ENCODE peak calls at places on chromosome 15, in nine cellular contexts. One of them, this sample, is unnamed.

GRCh38 chr15:26690778-26691177 is 82.1 kb downstream of the GABRB3 start:
- DNase-seq in HCT116: no peak
- DNase-seq in fibroblast of lung: no peak
- DNase-seq in tibial artery: no peak
- DNase-seq in WERI-Rb-1: no peak
- DNase-seq in endodermal cell: no peak
- DNase-seq in heart right ventricle: no peak
- DNase-seq in Peyer's patch: no peak
- DNase-seq in psoas muscle: no peak
- DNase-seq in this sample: no peak

GRCh38 chr15:75193272-75193671 is 8.4 kb upstream of the C15orf39 start:
- DNase-seq in HCT116: no peak
- DNase-seq in fibroblast of lung: no peak
- DNase-seq in tibial artery: no peak
- DNase-seq in WERI-Rb-1: no peak
- DNase-seq in endodermal cell: peak; percentile 69
- DNase-seq in heart right ventricle: no peak
- DNase-seq in Peyer's patch: no peak
- DNase-seq in psoas muscle: no peak
- DNase-seq in this sample: no peak

GRCh38 chr15:65595960-65596359 is 15.0 kb downstream of the INTS14 start:
- DNase-seq in HCT116: no peak
- DNase-seq in fibroblast of lung: no peak
- DNase-seq in tibial artery: no peak
- DNase-seq in WERI-Rb-1: peak; percentile 18
- DNase-seq in endodermal cell: no peak
- DNase-seq in heart right ventricle: no peak
- DNase-seq in Peyer's patch: no peak
- DNase-seq in psoas muscle: no peak
- DNase-seq in this sample: no peak

GRCh38 chr15:66907826-66908502 is 157.4 kb upstream of the SMAD3 start:
- DNase-seq in HCT116: no peak
- DNase-seq in fibroblast of lung: no peak
- DNase-seq in tibial artery: peak; percentile 73
- DNase-seq in WERI-Rb-1: no peak
- DNase-seq in endodermal cell: peak; percentile 40
- DNase-seq in heart right ventricle: peak; percentile 44
- DNase-seq in Peyer's patch: peak; percentile 60
- DNase-seq in psoas muscle: peak; percentile 64
- DNase-seq in this sample: no peak

GRCh38 chr15:84023636-84024035 is 211.9 kb upstream of the GOLGA6L4 start:
- DNase-seq in HCT116: peak; percentile 28
- DNase-seq in fibroblast of lung: peak; percentile 63
- DNase-seq in tibial artery: no peak
- DNase-seq in WERI-Rb-1: peak; percentile 56
- DNase-seq in endodermal cell: peak; percentile 68
- DNase-seq in heart right ventricle: peak; percentile 24
- DNase-seq in Peyer's patch: no peak
- DNase-seq in psoas muscle: no peak
- DNase-seq in this sample: peak; percentile 34

GRCh38 chr15:67186226-67186649 is 68.2 kb downstream of the AAGAB start:
- DNase-seq in HCT116: no peak
- DNase-seq in fibroblast of lung: no peak
- DNase-seq in tibial artery: peak; percentile 75
- DNase-seq in WERI-Rb-1: no peak
- DNase-seq in endodermal cell: no peak
- DNase-seq in heart right ventricle: peak; percentile 83
- DNase-seq in Peyer's patch: no peak
- DNase-seq in psoas muscle: peak; percentile 88
- DNase-seq in this sample: no peak

GRCh38 chr15:41465822-41466421 is 27.8 kb upstream of the ITPKA start:
- DNase-seq in HCT116: peak; percentile 45
- DNase-seq in fibroblast of lung: peak; percentile 84
- DNase-seq in tibial artery: no peak
- DNase-seq in WERI-Rb-1: peak; percentile 16
- DNase-seq in endodermal cell: no peak
- DNase-seq in heart right ventricle: no peak
- DNase-seq in Peyer's patch: no peak
- DNase-seq in psoas muscle: no peak
- DNase-seq in this sample: peak; percentile 64

GRCh38 chr15:60793656-60794055 is 314.7 kb upstream of the ICE2 start:
- DNase-seq in HCT116: no peak
- DNase-seq in fibroblast of lung: no peak
- DNase-seq in tibial artery: no peak
- DNase-seq in WERI-Rb-1: peak; percentile 52
- DNase-seq in endodermal cell: no peak
- DNase-seq in heart right ventricle: no peak
- DNase-seq in Peyer's patch: no peak
- DNase-seq in psoas muscle: no peak
- DNase-seq in this sample: no peak

GRCh38 chr15:67843571-67844387 is 3.9 kb upstream of the RNU6-1 start:
- DNase-seq in HCT116: no peak
- DNase-seq in fibroblast of lung: no peak
- DNase-seq in tibial artery: no peak
- DNase-seq in WERI-Rb-1: peak; percentile 70
- DNase-seq in endodermal cell: peak; percentile 85
- DNase-seq in heart right ventricle: no peak
- DNase-seq in Peyer's patch: no peak
- DNase-seq in psoas muscle: no peak
- DNase-seq in this sample: no peak

GRCh38 chr15:82081904-82082810 is 36.3 kb upstream of the MEX3B start:
- DNase-seq in HCT116: no peak
- DNase-seq in fibroblast of lung: peak; percentile 86
- DNase-seq in tibial artery: no peak
- DNase-seq in WERI-Rb-1: peak; percentile 18
- DNase-seq in endodermal cell: peak; percentile 83
- DNase-seq in heart right ventricle: no peak
- DNase-seq in Peyer's patch: no peak
- DNase-seq in psoas muscle: no peak
- DNase-seq in this sample: no peak

GRCh38 chr15:74531144-74531811 is 9.7 kb upstream of the ARID3B start:
- DNase-seq in HCT116: no peak
- DNase-seq in fibroblast of lung: peak; percentile 69
- DNase-seq in tibial artery: no peak
- DNase-seq in WERI-Rb-1: no peak
- DNase-seq in endodermal cell: peak; percentile 77
- DNase-seq in heart right ventricle: no peak
- DNase-seq in Peyer's patch: no peak
- DNase-seq in psoas muscle: no peak
- DNase-seq in this sample: no peak

GRCh38 chr15:65818927-65819562 is 27.0 kb upstream of the DENND4A start:
- DNase-seq in HCT116: no peak
- DNase-seq in fibroblast of lung: no peak
- DNase-seq in tibial artery: no peak
- DNase-seq in WERI-Rb-1: no peak
- DNase-seq in endodermal cell: no peak
- DNase-seq in heart right ventricle: no peak
- DNase-seq in Peyer's patch: no peak
- DNase-seq in psoas muscle: no peak
- DNase-seq in this sample: no peak

GRCh38 chr15:37031198-37031597 is 69.2 kb downstream of the MEIS2 start:
- DNase-seq in HCT116: no peak
- DNase-seq in fibroblast of lung: peak; percentile 89
- DNase-seq in tibial artery: no peak
- DNase-seq in WERI-Rb-1: no peak
- DNase-seq in endodermal cell: no peak
- DNase-seq in heart right ventricle: no peak
- DNase-seq in Peyer's patch: no peak
- DNase-seq in psoas muscle: no peak
- DNase-seq in this sample: no peak

DNA sequence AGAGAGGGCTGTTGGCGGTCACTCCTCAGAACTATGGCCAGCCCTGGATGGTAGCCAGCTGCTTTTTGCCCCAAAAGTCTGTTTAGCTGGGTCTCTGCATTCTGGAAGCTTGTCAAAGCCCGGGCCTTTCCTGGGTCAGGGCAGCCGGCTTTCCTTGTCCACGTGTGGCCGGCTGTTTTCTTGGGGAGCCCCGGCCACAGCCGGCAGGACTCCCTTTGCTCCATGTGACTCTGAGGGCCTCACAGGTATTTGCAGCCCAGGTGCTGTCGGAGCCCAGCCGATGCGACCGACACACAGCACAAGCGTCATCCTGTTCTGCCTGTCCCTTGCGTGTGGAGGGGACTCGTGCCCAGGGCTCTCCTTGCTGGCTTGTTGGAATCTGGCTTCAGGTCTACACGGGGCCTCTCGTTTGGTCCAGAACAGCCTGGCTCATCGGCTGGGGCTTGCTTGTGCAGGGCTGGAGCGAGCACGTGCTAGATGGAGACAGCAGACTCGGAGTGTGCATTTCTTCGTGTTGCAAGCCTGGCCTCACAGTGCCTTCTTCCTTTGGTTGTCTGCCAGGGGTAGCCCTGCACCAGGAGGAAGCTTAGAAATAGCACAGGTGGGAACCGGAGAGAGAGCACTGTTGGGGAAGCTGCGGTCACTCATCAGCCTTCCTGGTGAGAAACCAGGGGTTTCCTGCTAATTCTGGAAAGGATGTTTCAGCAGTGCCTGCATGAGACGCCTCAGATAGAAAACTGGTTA is 51.4 kb downstream of the PGPEP1L start:
- DNase-seq in HCT116: no peak
- DNase-seq in fibroblast of lung: no peak
- DNase-seq in tibial artery: no peak
- DNase-seq in WERI-Rb-1: no peak
- DNase-seq in endodermal cell: no peak
- DNase-seq in heart right ventricle: no peak
- DNase-seq in Peyer's patch: no peak
- DNase-seq in psoas muscle: no peak
- DNase-seq in this sample: no peak
- H3K27ac ChIP-seq in HCT116: no peak overlapping the region
- H3K27ac ChIP-seq in fibroblast of lung: no peak overlapping the region
- H3K27ac ChIP-seq in tibial artery: peak overlapping the region; percentile 95
- H3K27ac ChIP-seq in WERI-Rb-1: no peak overlapping the region
- H3K27ac ChIP-seq in endodermal cell: no peak overlapping the region
- H3K27ac ChIP-seq in heart right ventricle: peak overlapping the region; percentile 82
- H3K27ac ChIP-seq in Peyer's patch: no peak overlapping the region
- H3K27ac ChIP-seq in psoas muscle: peak overlapping the region; percentile 91
- H3K27ac ChIP-seq in this sample: peak overlapping the region; percentile 1

DNA sequence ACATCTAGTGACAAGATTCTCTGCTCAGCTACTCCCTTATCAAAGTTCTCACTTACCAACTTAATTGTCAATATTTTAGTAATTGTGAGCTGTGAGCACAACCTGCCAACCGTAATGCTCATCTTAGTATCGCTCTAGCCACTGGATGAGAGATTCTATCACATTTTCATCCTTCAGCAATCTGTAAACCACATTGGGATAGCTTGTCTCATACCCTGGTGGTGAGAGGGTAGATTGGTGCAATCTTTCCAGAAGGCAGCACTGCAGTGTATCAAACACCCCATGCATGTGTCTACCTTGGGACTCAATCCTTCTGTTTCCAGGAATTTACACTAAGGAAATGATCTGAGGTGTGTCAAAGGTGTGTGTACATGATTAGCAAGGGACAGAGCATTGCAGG is 18.9 kb upstream of the ATP8B4 start:
- DNase-seq in HCT116: no peak
- DNase-seq in fibroblast of lung: no peak
- DNase-seq in tibial artery: no peak
- DNase-seq in WERI-Rb-1: no peak
- DNase-seq in endodermal cell: no peak
- DNase-seq in heart right ventricle: no peak
- DNase-seq in Peyer's patch: no peak
- DNase-seq in psoas muscle: no peak
- DNase-seq in this sample: no peak
- TF ChIP-seq CTCF in HCT116: no peak
- TF ChIP-seq CTCF in fibroblast of lung: peak; percentile 17
- TF ChIP-seq CTCF in tibial artery: no peak
- TF ChIP-seq CTCF in WERI-Rb-1: no peak
- TF ChIP-seq CTCF in endodermal cell: no peak
- TF ChIP-seq CTCF in heart right ventricle: no peak
- TF ChIP-seq CTCF in Peyer's patch: no peak
- TF ChIP-seq CTCF in psoas muscle: no peak
- TF ChIP-seq CTCF in this sample: no peak

DNA sequence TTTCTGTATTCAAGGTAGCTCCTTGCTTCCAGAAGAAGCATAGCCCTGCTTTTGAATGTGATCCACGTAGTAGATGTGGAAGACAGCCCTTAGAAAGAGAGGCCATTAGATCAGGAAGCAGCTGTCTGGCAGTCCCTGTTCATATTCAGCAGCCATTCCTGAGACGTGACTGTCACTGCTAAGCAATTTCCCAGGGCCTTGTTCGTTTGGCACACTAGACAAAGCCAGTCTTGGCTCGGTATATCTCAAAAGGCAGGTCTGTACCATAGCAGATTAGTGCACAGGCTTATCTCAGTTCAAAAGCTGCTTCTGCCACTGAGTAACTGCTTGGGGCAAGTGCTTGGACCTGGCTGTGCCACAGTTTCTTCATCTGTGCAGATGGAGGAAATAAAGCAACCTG is 287.8 kb upstream of the MCTP2 start:
- DNase-seq in HCT116: no peak
- DNase-seq in fibroblast of lung: no peak
- DNase-seq in tibial artery: no peak
- DNase-seq in WERI-Rb-1: no peak
- DNase-seq in endodermal cell: no peak
- DNase-seq in heart right ventricle: no peak
- DNase-seq in Peyer's patch: no peak
- DNase-seq in psoas muscle: no peak
- DNase-seq in this sample: no peak
- H3K27ac ChIP-seq in HCT116: no peak overlapping the region
- H3K27ac ChIP-seq in fibroblast of lung: no peak overlapping the region
- H3K27ac ChIP-seq in tibial artery: no peak overlapping the region
- H3K27ac ChIP-seq in WERI-Rb-1: no peak overlapping the region
- H3K27ac ChIP-seq in endodermal cell: peak overlapping the region; percentile 64
- H3K27ac ChIP-seq in heart right ventricle: no peak overlapping the region
- H3K27ac ChIP-seq in Peyer's patch: no peak overlapping the region
- H3K27ac ChIP-seq in psoas muscle: no peak overlapping the region
- H3K27ac ChIP-seq in this sample: no peak overlapping the region

GRCh38 chr15:40042791-40043320 is 3.9 kb upstream of the SRP14 start:
- DNase-seq in HCT116: no peak
- DNase-seq in fibroblast of lung: no peak
- DNase-seq in tibial artery: no peak
- DNase-seq in WERI-Rb-1: no peak
- DNase-seq in endodermal cell: no peak
- DNase-seq in heart right ventricle: no peak
- DNase-seq in Peyer's patch: no peak
- DNase-seq in psoas muscle: no peak
- DNase-seq in this sample: no peak

GRCh38 chr15:40040293-40040635 is 1.3 kb upstream of the SRP14 start:
- DNase-seq in HCT116: no peak
- DNase-seq in fibroblast of lung: no peak
- DNase-seq in tibial artery: no peak
- DNase-seq in WERI-Rb-1: no peak
- DNase-seq in endodermal cell: no peak
- DNase-seq in heart right ventricle: no peak
- DNase-seq in Peyer's patch: no peak
- DNase-seq in psoas muscle: no peak
- DNase-seq in this sample: no peak

GRCh38 chr15:40040770-40041169 is 1.8 kb upstream of the SRP14 start:
- DNase-seq in HCT116: no peak
- DNase-seq in fibroblast of lung: no peak
- DNase-seq in tibial artery: no peak
- DNase-seq in WERI-Rb-1: no peak
- DNase-seq in endodermal cell: no peak
- DNase-seq in heart right ventricle: no peak
- DNase-seq in Peyer's patch: no peak
- DNase-seq in psoas muscle: no peak
- DNase-seq in this sample: no peak

GRCh38 chr15:40038267-40038653 is 721 bp downstream of the SRP14 start:
- DNase-seq in HCT116: no peak
- DNase-seq in fibroblast of lung: peak; percentile 35
- DNase-seq in tibial artery: no peak
- DNase-seq in WERI-Rb-1: no peak
- DNase-seq in endodermal cell: no peak
- DNase-seq in heart right ventricle: no peak
- DNase-seq in Peyer's patch: no peak
- DNase-seq in psoas muscle: no peak
- DNase-seq in this sample: no peak

GRCh38 chr15:40038654-40039543 is at the start of gene SRP14:
- DNase-seq in HCT116: peak; percentile 79
- DNase-seq in fibroblast of lung: peak; percentile 93
- DNase-seq in tibial artery: peak; percentile 96
- DNase-seq in WERI-Rb-1: peak; percentile 96
- DNase-seq in endodermal cell: peak; percentile 98
- DNase-seq in heart right ventricle: peak; percentile 96
- DNase-seq in Peyer's patch: peak; percentile 94
- DNase-seq in psoas muscle: peak; percentile 98
- DNase-seq in this sample: peak; percentile 95
- TF ChIP-seq CTCF in HCT116: no peak
- TF ChIP-seq CTCF in fibroblast of lung: no peak
- TF ChIP-seq CTCF in tibial artery: peak; percentile 19
- TF ChIP-seq CTCF in WERI-Rb-1: no peak
- TF ChIP-seq CTCF in endodermal cell: peak; percentile 47
- TF ChIP-seq CTCF in heart right ventricle: peak; percentile 31
- TF ChIP-seq CTCF in Peyer's patch: peak; percentile 33
- TF ChIP-seq CTCF in psoas muscle: no peak
- TF ChIP-seq CTCF in this sample: no peak